ENCODE peak calls at places on chromosomes 7 and 10, in seven cellular contexts. K is HCT116, Z is upper lobe of left lung, L is K562, F is GM12878, P is HepG2, G is Panc1. S is an unnamed sample. For H3K9me3 and H3K4me1, the result is how much of the 10 kb centered on the place peaks cover.

GRCh38 chr10:7378602-7379403 is 32.0 kb downstream of the SFMBT2 start:
- ATAC-seq in F (peak), P (no peak), L (no peak), Z (peak), K (no peak), G (no peak), S (no peak)

GRCh38 chr7:24283900-24284698 is at the start of gene NPY:
- ATAC-seq in K (no peak), Z (peak), L (no peak), F (no peak), G (peak), P (no peak), S (no peak)

GRCh38 chr7:82247814-82248433 is 195.7 kb downstream of the CACNA2D1 start:
- ATAC-seq in L (no peak), K (peak), Z (no peak), F (peak), G (peak), P (peak), S (no peak)

GRCh38 chr10:33015798-33016547 is 57.9 kb upstream of the ITGB1 start:
- ATAC-seq in P (peak), F (no peak), G (peak), L (peak), Z (no peak), K (no peak), S (no peak)

GRCh38 chr10:103504181-103504783 is 10.8 kb downstream of the NEURL1 start:
- ATAC-seq in K (peak), F (peak), P (peak), Z (no peak), L (peak), G (peak), S (no peak)

GRCh38 chr7:50416509-50417299 is 33.4 kb downstream of the FIGNL1 start:
- ATAC-seq in L (no peak), P (no peak), K (no peak), F (peak), Z (peak), G (no peak), S (peak)

GRCh38 chr7:139873593-139874374 is 44.7 kb downstream of the TBXAS1 start:
- ATAC-seq in G (no peak), L (no peak), K (no peak), F (no peak), P (no peak), Z (no peak), S (no peak)

GRCh38 chr10:15387021-15387420 is 15.9 kb upstream of the FAM171A1 start:
- ATAC-seq in L (no peak), Z (no peak), P (no peak), F (no peak), G (no peak), K (no peak), S (no peak)

GRCh38 chr10:79387974-79388850 is 40.9 kb downstream of the PPIF start:
- ATAC-seq in P (no peak), K (no peak), Z (no peak), L (no peak), F (no peak), G (no peak), S (no peak)

GRCh38 chr7:43328785-43329380 is 216.4 kb downstream of the HECW1 start:
- ATAC-seq in Z (no peak), F (no peak), G (no peak), K (no peak), P (no peak), L (no peak), S (no peak)

GRCh38 chr10:35347899-35348608 is 11.7 kb downstream of the CCNY start:
- ATAC-seq in L (no peak), P (peak), K (no peak), F (no peak), Z (no peak), G (no peak), S (no peak)

GRCh38 chr7:26704036-26704435 is 160.4 kb downstream of the SKAP2 start:
- ATAC-seq in G (no peak), L (no peak), K (no peak), F (no peak), P (no peak), Z (no peak), S (no peak)

GRCh38 chr10:79259834-79260233 is 87.4 kb upstream of the PPIF start:
- ATAC-seq in L (no peak), P (no peak), F (peak), K (no peak), G (no peak), Z (no peak), S (no peak)

GRCh38 chr7:116592445-116592844 is 67.6 kb downstream of the CAV1 start:
- ATAC-seq in K (no peak), Z (peak), L (peak), G (peak), F (no peak), P (peak), S (no peak)

GRCh38 chr10:87930929-87931835 is 67.8 kb downstream of the PTEN start:
- ATAC-seq in G (no peak), F (peak), L (no peak), Z (no peak), P (no peak), K (no peak), S (no peak)

GRCh38 chr7:65980478-65981250 is 1.3 kb downstream of the GUSB start:
- ATAC-seq in L (peak), P (peak), G (no peak), K (no peak), F (peak), Z (peak), S (peak)

GRCh38 chr10:89478739-89479116 is 56.7 kb downstream of the SLC16A12 start:
- ATAC-seq in F (peak), K (no peak), P (no peak), L (no peak), Z (no peak), G (no peak), S (peak)

GRCh38 chr10:111739160-111739712 is 444.3 kb downstream of the GPAM start:
- ATAC-seq in L (no peak), Z (no peak), F (no peak), P (no peak), G (no peak), K (no peak), S (no peak)

GRCh38 chr10:50312464-50313437 is 61.4 kb upstream of the ASAH2 start:
- ATAC-seq in K (no peak), F (no peak), Z (no peak), P (no peak), G (no peak), L (peak), S (no peak)

GRCh38 chr7:66013938-66014337 is 31.9 kb upstream of the GUSB start:
- ATAC-seq in G (peak), K (peak), Z (peak), P (peak), L (peak), F (no peak), S (no peak)

GRCh38 chr10:4658777-4659176 is 167.2 kb upstream of the AKR1E2 start:
- ATAC-seq in G (no peak), L (no peak), F (no peak), P (no peak), K (no peak), Z (no peak), S (no peak)

GRCh38 chr7:33550979-33551378 is 354.4 kb upstream of the BMPER start:
- ATAC-seq in L (no peak), P (no peak), G (no peak), K (no peak), Z (no peak), F (no peak), S (no peak)

GRCh38 chr10:44938938-44939337 is 20.7 kb upstream of the RASSF4 start:
- ATAC-seq in K (no peak), G (no peak), F (no peak), P (no peak), L (no peak), Z (no peak), S (no peak)

DNA sequence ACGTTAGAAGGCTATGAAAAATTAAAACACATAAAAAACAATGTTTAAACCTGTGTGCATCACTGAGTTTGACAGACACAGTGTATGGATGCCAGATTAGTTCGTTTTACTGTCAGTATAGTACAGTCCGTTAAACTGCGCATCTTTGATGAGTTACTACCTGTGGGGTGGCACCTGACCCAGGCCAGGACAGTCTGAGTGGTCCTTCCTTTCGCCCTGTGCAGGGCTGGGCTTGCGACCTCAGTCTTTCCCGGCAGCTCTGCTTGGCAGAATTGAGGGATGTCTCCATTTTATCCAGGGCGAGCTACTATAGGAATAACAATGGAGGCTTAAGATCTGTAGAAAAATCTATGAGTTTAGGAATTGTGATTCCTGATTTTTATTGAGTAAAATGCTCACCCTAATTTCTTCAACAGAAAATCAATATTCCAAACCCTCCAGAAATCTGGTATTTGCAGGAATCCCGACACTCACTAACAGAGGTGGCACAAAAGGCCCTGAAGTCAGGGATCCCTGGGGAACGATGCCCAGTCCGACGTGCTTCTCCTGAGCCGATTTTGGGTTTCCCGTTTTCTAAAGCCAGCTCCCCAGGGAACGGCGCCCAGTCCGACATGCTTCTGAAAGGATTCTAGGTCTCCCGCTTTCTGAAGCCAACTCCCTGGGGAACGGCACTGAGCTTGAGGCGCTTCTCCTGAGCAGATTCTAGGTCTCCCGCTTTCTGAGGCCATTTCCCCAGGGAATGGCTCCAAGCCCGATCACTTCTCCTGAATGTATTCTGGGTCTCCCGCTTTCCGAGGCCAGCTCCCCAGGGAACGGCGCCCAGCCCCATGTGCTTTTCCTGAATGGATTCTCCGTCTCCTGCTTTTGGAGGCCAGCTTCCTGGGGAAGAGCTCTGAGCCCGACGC is 377.6 kb downstream of the DNAJB6 start:
- ATAC-seq in G (no peak), F (no peak), L (no peak), P (no peak), Z (no peak), K (no peak), S (no peak)
- H3K9me3 ChIP-seq in G (under half), F (under half), L (under half), P (under half), Z (under half), K (under half), S (under half)

DNA sequence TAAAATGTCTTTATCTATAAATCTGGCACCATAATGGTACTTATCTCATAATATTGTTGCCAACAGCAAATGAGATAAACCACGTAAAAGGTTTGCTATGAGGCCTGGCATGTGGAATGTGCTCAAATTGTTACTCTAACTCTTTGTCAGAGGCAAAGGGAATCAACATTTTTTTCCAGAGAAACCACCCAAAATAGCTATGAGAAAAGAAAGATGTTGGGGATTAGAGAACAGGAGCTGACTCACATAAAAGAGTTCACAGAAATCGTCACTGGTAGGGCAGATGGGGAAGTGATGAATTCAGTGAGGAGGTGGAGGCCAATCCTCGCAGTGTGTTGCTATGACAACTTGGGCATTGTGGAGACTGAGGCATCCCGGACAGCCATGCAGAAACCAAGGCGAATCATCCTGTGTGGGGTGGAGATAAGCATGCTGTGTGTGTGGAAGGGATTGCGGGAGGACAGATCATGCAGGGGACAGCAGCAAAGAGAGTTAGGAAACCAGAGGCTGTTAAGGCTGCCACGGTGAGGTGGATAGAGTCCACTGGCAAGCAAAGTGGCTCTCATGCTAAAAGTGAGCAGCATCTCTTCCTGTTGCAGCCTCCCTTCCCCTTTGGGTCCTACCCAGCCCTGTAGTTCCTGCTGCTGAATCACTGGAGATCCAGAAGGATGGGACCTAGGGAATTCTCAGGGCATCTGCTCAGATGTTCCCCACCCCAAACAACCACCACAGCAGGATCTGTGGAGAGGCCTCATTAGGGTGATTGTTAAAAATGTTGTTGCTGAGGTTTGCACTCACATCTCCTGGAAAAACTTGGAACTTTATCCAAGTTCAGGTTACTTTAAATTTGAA is 103.9 kb downstream of the CUBN start:
- ATAC-seq in K (no peak), Z (peak), P (no peak), G (peak), L (peak), F (peak), S (peak)
- H3K4me1 ChIP-seq in K (under half), Z (half or more), P (under half), G (half or more), L (under half), F (under half), S (half or more)

DNA sequence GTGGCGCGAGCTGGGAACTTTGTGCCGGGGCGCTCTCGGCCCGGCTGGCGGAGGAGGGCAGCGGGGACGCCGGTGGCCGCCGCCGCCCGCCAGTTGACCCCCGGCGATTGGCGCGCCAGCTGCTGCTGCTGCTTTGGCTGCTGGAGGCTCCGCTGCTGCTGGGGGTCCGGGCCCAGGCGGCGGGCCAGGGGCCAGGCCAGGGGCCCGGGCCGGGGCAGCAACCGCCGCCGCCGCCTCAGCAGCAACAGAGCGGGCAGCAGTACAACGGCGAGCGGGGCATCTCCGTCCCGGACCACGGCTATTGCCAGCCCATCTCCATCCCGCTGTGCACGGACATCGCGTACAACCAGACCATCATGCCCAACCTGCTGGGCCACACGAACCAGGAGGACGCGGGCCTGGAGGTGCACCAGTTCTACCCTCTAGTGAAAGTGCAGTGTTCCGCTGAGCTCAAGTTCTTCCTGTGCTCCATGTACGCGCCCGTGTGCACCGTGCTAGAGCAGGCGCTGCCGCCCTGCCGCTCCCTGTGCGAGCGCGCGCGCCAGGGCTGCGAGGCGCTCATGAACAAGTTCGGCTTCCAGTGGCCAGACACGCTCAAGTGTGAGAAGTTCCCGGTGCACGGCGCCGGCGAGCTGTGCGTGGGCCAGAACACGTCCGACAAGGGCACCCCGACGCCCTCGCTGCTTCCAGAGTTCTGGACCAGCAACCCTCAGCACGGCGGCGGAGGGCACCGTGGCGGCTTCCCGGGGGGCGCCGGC is 870 bp downstream of the FZD1 start:
- ATAC-seq in Z (peak), L (peak), P (peak), G (peak), K (peak), F (peak), S (peak)
- TF ChIP-seq POLR2AphosphoS5 in Z (peak), L (no peak), P (no peak), G (no peak), K (no peak), F (no peak), S (no peak)

GRCh38 chr7:55467047-55467593 is 102.0 kb downstream of the LANCL2 start:
- ATAC-seq in L (no peak), F (no peak), G (no peak), P (peak), Z (no peak), K (no peak), S (no peak)

GRCh38 chr7:55469271-55469681 is 103.0 kb downstream of the VOPP1 start:
- ATAC-seq in P (no peak), L (no peak), K (no peak), G (no peak), F (no peak), Z (no peak), S (no peak)

GRCh38 chr7:55468495-55468894 is 103.4 kb downstream of the LANCL2 start:
- ATAC-seq in Z (no peak), G (no peak), L (no peak), F (no peak), P (no peak), K (no peak), S (no peak)

GRCh38 chr7:55464422-55464821 is 99.3 kb downstream of the LANCL2 start:
- ATAC-seq in F (no peak), P (no peak), Z (peak), L (no peak), G (peak), K (no peak), S (no peak)

DNA sequence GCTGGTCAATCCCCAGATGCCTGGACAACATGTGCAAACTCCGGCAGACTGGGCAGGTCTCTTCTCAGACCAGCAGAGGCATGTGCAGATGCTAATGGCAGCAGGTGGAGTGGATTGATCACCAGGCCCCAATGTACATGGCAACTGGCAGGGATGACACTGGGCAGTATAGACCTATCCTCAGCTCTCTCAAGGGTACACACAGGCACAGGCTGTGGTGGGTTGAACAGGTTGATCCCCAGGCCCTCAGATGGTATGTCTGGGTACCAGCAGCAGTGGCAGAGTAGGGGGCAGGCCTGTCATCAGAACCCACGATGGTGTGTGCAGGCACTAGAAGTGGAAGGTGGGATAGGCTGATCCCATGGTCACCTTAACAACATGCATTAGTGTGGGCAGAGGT is 98.7 kb downstream of the LANCL2 start:
- ATAC-seq in K (no peak), G (no peak), P (no peak), F (no peak), Z (no peak), L (no peak), S (no peak)
- H3K9me3 ChIP-seq in K (under half), G (under half), P (under half), F (under half), Z (under half), L (under half), S (under half)

S was measured in gastroesophageal sphincter.